ENCODE peak calls at places on chromosome 1, in six cellular contexts. L is retinal pigment epithelial cell, R is Caco-2, W is fibroblast of mammary gland, C is foreskin fibroblast, O is kidney. T is an unnamed sample.

GRCh38 chr1:195082183-195082582 is 1526.1 kb downstream of the KCNT2 start:
- DNase-seq in L (peak), R (no peak), O (no peak), W (no peak), C (peak), T (no peak)

GRCh38 chr1:221783936-221784335 is 42.0 kb upstream of the DUSP10 start:
- DNase-seq in C (no peak), W (no peak), O (no peak), R (no peak), L (no peak), T (no peak)

GRCh38 chr1:2344121-2344681 is 47.2 kb downstream of the MORN1 start:
- DNase-seq in W (no peak), O (peak), L (no peak), C (no peak), R (no peak), T (no peak)

GRCh38 chr1:98221926-98222325 is 301.1 kb upstream of the DPYD start:
- DNase-seq in W (no peak), L (peak), R (no peak), C (no peak), O (no peak), T (no peak)

GRCh38 chr1:186002426-186002825 is 268.2 kb downstream of the HMCN1 start:
- DNase-seq in C (peak), O (no peak), R (no peak), W (no peak), L (no peak), T (no peak)

GRCh38 chr1:145750444-145750843 is 31.1 kb downstream of the CD160 start:
- DNase-seq in C (no peak), O (no peak), W (peak), R (no peak), L (no peak), T (no peak)

GRCh38 chr1:64505232-64505943 is 35.5 kb downstream of the CACHD1 start:
- DNase-seq in O (peak), C (peak), L (no peak), W (no peak), R (peak), T (no peak)

GRCh38 chr1:223202376-223202775 is 59.3 kb upstream of the TLR5 start:
- DNase-seq in C (no peak), R (no peak), O (peak), W (no peak), L (no peak), T (no peak)

GRCh38 chr1:17059391-17060128 is 5.7 kb upstream of the SDHB start:
- DNase-seq in L (peak), C (peak), R (peak), W (peak), O (peak), T (peak)

GRCh38 chr1:192747305-192747704 is 61.5 kb upstream of the RGS2 start:
- DNase-seq in R (no peak), O (no peak), C (peak), L (no peak), W (peak), T (no peak)

GRCh38 chr1:231807498-231807897 is 180.9 kb downstream of the DISC1 start:
- DNase-seq in L (no peak), C (peak), R (no peak), O (no peak), W (no peak), T (no peak)

GRCh38 chr1:235907187-235907896 is 40.6 kb upstream of the LYST start:
- DNase-seq in C (no peak), L (no peak), W (no peak), O (no peak), R (no peak), T (no peak)

GRCh38 chr1:233038581-233038980 is 88.2 kb downstream of the NTPCR start:
- DNase-seq in R (no peak), C (no peak), O (no peak), W (no peak), L (peak), T (no peak)

GRCh38 chr1:37999434-38000232 is 5.7 kb downstream of the FHL3 start:
- DNase-seq in O (peak), C (peak), L (peak), W (peak), R (no peak), T (no peak)

GRCh38 chr1:215569987-215570824 is 3.1 kb downstream of the KCTD3 start:
- DNase-seq in R (no peak), C (no peak), O (no peak), W (no peak), L (peak), T (no peak)

GRCh38 chr1:48680411-48681035 is 96.2 kb downstream of the BEND5 start:
- DNase-seq in W (no peak), O (no peak), C (no peak), L (no peak), R (no peak), T (peak)

GRCh38 chr1:94927405-94928175 is 680 bp upstream of the CNN3 start:
- DNase-seq in R (peak), C (peak), O (no peak), W (peak), L (no peak), T (peak)

GRCh38 chr1:82318265-82318664 is 517.5 kb downstream of the ADGRL2 start:
- DNase-seq in R (no peak), L (no peak), C (peak), O (no peak), W (peak), T (no peak)

GRCh38 chr1:11535761-11536572 is 57.0 kb downstream of the DISP3 start:
- DNase-seq in O (peak), C (no peak), R (no peak), W (peak), L (no peak), T (no peak)

GRCh38 chr1:240597153-240597745 is 14.7 kb downstream of the GREM2 start:
- DNase-seq in W (peak), C (no peak), O (no peak), L (no peak), R (no peak), T (no peak)

GRCh38 chr1:1531947-1532346 is 8.5 kb downstream of the TMEM240 start:
- DNase-seq in C (peak), W (no peak), O (no peak), L (no peak), R (no peak), T (no peak)

GRCh38 chr1:205272541-205272940 is 44.8 kb downstream of the TMCC2 start:
- DNase-seq in W (no peak), C (no peak), R (no peak), L (no peak), O (no peak), T (no peak)

GRCh38 chr1:183270541-183271141 is 84.6 kb downstream of the LAMC2 start:
- DNase-seq in W (peak), C (peak), L (no peak), R (peak), O (no peak), T (peak)

GRCh38 chr1:229336345-229336744 is 6.5 kb downstream of the CCSAP start:
- DNase-seq in R (no peak), L (no peak), W (no peak), O (no peak), C (no peak), T (no peak)

GRCh38 chr1:205809469-205809868 is 3.5 kb downstream of the SLC41A1 start:
- DNase-seq in W (no peak), O (no peak), R (no peak), L (no peak), C (no peak), T (no peak)

GRCh38 chr1:116020668-116021272 is 44.5 kb downstream of the SLC22A15 start:
- DNase-seq in L (peak), C (peak), R (peak), W (peak), O (no peak), T (peak)

GRCh38 chr1:202624088-202624780 is 86.0 kb downstream of the SYT2 start:
- DNase-seq in O (no peak), R (peak), W (no peak), C (no peak), L (no peak), T (no peak)

GRCh38 chr1:219174672-219175564 is 1.2 kb downstream of the LYPLAL1 start:
- DNase-seq in O (no peak), C (peak), R (no peak), L (peak), W (peak), T (no peak)

GRCh38 chr1:1764876-1765478 is 13.3 kb downstream of the NADK start:
- DNase-seq in C (no peak), O (peak), R (no peak), L (no peak), W (no peak), T (no peak)

GRCh38 chr1:112888630-112889029 is 67.4 kb downstream of the SLC16A1 start:
- DNase-seq in O (no peak), L (no peak), R (no peak), W (no peak), C (no peak), T (no peak)

GRCh38 chr1:34268311-34269042 is 91.8 kb downstream of the C1orf94 start:
- DNase-seq in O (no peak), L (no peak), W (peak), R (no peak), C (peak), T (no peak)

GRCh38 chr1:151211972-151212705 is 13.8 kb downstream of the PIP5K1A start:
- DNase-seq in C (no peak), O (no peak), L (no peak), W (no peak), R (no peak), T (no peak)

GRCh38 chr1:227092054-227092453 is 152.0 kb downstream of the COQ8A start:
- DNase-seq in C (no peak), O (no peak), W (no peak), R (no peak), L (no peak), T (no peak)

GRCh38 chr1:228837817-228838716 is 102.8 kb downstream of the RHOU start:
- DNase-seq in W (peak), R (peak), O (peak), L (peak), C (peak), T (no peak)

GRCh38 chr1:6975371-6975770 is 190.1 kb downstream of the CAMTA1 start:
- DNase-seq in O (no peak), R (no peak), W (no peak), L (no peak), C (no peak), T (no peak)

GRCh38 chr1:60916926-60917325 is 165.4 kb upstream of the NFIA start:
- DNase-seq in W (no peak), O (no peak), C (no peak), R (no peak), L (no peak), T (no peak)

GRCh38 chr1:178625695-178626094 is 99.3 kb upstream of the RALGPS2 start:
- DNase-seq in R (peak), W (no peak), O (no peak), L (no peak), C (no peak), T (no peak)

GRCh38 chr1:9249534-9250335 is 15.2 kb downstream of the H6PD start:
- DNase-seq in W (peak), L (no peak), R (no peak), C (peak), O (peak), T (peak)

GRCh38 chr1:27556435-27556780 is 47.5 kb downstream of the AHDC1 start:
- DNase-seq in L (no peak), R (no peak), W (no peak), C (no peak), O (no peak), T (no peak)
- H3K4me3 ChIP-seq in L (no peak), R (no peak), W (no peak), C (no peak), O (no peak), T (no peak)

DNA sequence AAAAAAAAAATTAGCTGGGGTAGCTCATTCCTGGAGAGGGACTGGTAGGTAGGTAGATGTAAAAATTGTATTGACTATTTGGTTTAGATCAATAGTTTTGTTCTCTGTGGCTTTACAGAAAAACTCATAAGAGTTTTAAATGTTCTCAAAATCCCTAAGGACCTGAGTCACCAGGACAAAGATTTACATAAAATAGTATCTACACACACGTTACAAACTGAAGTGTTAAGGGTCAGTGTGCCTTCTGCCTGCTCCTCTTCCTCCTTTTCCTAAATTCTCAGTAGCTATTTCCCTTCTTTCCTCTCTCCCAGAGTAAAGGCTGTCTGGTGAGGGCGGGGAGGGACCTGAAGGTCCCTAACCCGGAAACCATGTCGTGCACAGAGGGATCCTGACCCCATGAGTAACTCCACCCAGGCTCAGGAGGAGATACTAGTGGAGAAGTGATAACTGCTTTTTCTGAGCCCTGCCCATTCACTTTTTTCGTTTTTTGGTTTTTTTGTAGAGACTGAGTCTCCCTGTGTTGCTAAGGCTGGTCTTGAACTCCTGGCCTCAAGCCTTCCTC is 8.1 kb downstream of the PLEKHM2 start:
- DNase-seq in W (peak), R (no peak), L (no peak), O (no peak), C (no peak), T (no peak)
- H3K4me3 ChIP-seq in W (no peak), R (no peak), L (no peak), O (no peak), C (no peak), T (no peak)

DNA sequence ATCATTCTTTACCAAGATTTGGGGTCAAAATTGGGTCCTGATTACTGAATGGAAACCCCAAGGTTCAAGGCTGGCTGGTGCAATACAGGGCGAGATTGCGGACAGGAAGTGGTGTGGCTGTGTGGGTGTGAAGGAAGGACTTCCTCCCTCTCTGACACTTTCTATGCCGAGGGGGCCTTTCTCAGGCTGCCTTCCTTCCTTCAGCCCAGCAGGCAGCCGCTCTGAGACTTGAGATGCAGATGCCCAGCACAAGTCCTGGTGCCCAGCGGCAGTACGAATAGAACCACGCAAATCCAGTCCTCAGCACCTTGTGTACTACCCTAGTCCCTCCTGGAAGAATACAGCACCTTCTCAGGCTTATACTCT is 16.3 kb downstream of the BATF3 start:
- DNase-seq in L (no peak), C (no peak), O (no peak), W (no peak), R (no peak), T (no peak)
- H3K4me3 ChIP-seq in L (no peak), C (no peak), O (no peak), W (no peak), R (no peak), T (no peak)

DNA sequence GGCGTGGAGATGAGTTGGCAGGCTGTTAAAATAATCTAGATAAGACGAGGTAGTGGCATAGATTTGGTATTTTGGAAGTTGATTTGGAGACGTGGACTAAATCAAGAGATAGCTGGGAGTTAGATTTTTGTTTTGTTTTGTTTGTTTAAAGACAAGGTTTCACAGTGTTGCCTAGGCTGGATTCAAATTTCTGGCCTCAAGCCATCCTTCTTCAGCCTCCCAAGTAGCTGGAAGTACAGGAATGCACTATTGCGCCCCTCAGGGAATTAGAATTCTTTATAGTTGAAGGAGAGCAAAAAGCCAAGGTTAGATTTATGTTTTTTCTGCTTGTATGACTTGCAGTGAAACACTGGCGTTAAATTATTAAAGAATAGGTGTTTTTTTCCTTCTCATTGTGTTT is 22.3 kb upstream of the SNRPE start:
- DNase-seq in W (peak), L (no peak), O (no peak), C (peak), R (no peak), T (no peak)
- H3K4me3 ChIP-seq in W (no peak), L (no peak), O (no peak), C (no peak), R (no peak), T (no peak)

GRCh38 chr1:84163123-84164038 is 19.3 kb downstream of the PRKACB start:
- DNase-seq in O (no peak), L (no peak), C (peak), W (peak), R (no peak), T (no peak)

GRCh38 chr1:84164156-84164555 is 20.1 kb downstream of the PRKACB start:
- DNase-seq in L (no peak), O (no peak), R (no peak), C (peak), W (peak), T (no peak)

GRCh38 chr1:84165566-84165965 is 21.5 kb downstream of the PRKACB start:
- DNase-seq in O (no peak), W (no peak), L (no peak), R (no peak), C (no peak), T (no peak)

GRCh38 chr1:84166797-84167196 is 22.7 kb downstream of the PRKACB start:
- DNase-seq in O (no peak), R (no peak), C (no peak), L (no peak), W (no peak), T (no peak)

GRCh38 chr1:84164567-84165021 is 20.5 kb downstream of the PRKACB start:
- DNase-seq in O (no peak), L (no peak), W (peak), C (peak), R (no peak), T (no peak)
- H3K4me3 ChIP-seq in O (no peak), L (no peak), W (peak), C (peak), R (no peak), T (no peak)

DNA sequence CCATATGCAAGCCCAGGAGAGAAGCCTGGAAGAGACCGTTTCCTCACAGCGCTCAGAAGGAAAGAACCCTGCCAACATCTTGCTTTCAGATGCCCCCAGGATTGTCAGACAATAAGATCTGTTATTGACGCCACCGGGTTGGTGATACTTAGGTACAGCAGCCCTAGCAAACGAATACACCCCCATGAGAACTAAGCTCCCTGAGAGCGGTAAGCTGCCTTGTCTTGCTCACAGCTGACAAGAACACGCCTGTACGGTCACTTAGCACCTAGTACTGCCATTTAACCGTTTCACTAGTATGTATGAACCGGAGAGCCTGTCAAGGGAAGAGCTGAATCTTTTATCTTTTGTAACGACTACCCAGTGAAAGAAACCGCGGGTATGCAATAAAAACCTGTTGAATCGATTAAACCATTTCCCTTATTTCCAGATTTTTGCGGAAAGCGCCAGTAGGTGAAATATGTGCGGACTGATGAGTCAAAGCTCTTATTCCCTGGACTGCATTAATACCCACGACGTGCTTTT is 619 bp upstream of the ZBTB8B start:
- DNase-seq in O (no peak), L (no peak), C (peak), W (no peak), R (no peak), T (no peak)
- H3K4me3 ChIP-seq in O (peak), L (peak), C (peak), W (peak), R (no peak), T (peak)

DNA sequence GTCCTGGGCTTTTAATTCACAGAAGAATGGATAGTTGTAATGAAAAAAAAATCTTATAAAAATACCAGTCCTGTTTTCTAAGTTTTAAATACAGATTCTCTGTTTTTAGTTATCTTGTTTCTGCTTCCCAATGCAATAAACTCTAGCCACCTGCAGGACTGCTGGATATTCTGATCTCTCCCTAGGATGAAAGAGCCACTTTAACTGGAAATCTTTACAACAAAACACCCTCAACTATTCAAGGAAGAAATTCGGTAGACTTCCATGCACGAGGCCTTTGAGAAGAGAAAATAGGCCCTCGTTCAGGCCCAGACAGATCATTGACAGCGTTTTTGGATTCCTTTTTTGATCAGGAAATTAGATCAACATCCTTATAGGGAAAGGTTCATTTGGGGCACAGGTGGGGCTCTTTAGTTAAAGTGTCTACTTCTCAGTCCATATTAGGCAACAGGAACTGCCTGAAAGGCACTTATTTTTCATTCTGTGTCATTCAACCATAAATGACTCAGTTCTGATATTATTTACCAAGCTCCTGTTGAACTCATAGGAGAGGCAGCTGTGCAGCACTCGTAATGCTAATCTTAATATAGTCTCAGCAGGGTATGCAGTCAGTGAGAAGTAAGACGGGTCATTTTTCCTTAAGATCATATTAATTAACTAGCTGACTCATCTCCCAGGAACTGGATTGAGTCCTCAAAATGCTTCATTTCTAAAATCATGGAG is 71.1 kb upstream of the ERRFI1 start:
- DNase-seq in O (no peak), W (peak), R (no peak), C (peak), L (peak), T (no peak)
- H3K4me3 ChIP-seq in O (no peak), W (no peak), R (no peak), C (no peak), L (no peak), T (no peak)

GRCh38 chr1:161266836-161267235 is 8.3 kb downstream of the PCP4L1 start:
- DNase-seq in L (no peak), R (no peak), C (no peak), W (no peak), O (no peak), T (no peak)
- H3K4me3 ChIP-seq in L (no peak), R (no peak), C (no peak), W (no peak), O (no peak), T (no peak)